ENCODE peak calls at places on chromosomes 11 and 22, in six cellular contexts. P, N, L, J, S and H are unnamed samples. For H3K9me3, the result is how much of the 10 kb centered on the place peaks cover.

GRCh38 chr11:82988936-82989627 is 82.6 kb downstream of the RAB30 start:
- DNase-seq in J (no peak), N (no peak), P (no peak), L (peak), S (no peak), H (no peak)

GRCh38 chr11:20754957-20755356 is 85.6 kb downstream of the NELL1 start:
- DNase-seq in L (peak), J (no peak), N (no peak), P (no peak), S (no peak), H (no peak)

GRCh38 chr11:102522332-102523207 is 8.0 kb downstream of the MMP7 start:
- DNase-seq in J (no peak), S (no peak), N (no peak), L (no peak), P (no peak), H (no peak)

GRCh38 chr11:104098555-104098954 is 62.1 kb downstream of the DDI1 start:
- DNase-seq in J (no peak), S (peak), L (no peak), N (no peak), P (no peak), H (no peak)

GRCh38 chr11:26420331-26420730 is 88.4 kb downstream of the ANO3 start:
- DNase-seq in S (no peak), N (no peak), J (no peak), P (no peak), L (peak), H (no peak)

GRCh38 chr11:93198221-93198650 is 445 bp upstream of the SLC36A4 start:
- DNase-seq in L (no peak), S (peak), N (no peak), P (no peak), J (no peak), H (no peak)

GRCh38 chr11:35717043-35717442 is 54.5 kb downstream of the TRIM44 start:
- DNase-seq in P (no peak), L (peak), N (no peak), J (no peak), S (no peak), H (no peak)

GRCh38 chr11:77351281-77351905 is 49.9 kb upstream of the GDPD4 start:
- DNase-seq in J (no peak), L (no peak), P (no peak), S (peak), N (no peak), H (no peak)

GRCh38 chr22:19164425-19164824 is 14.1 kb downstream of the SLC25A1 start:
- DNase-seq in P (no peak), S (no peak), N (no peak), L (no peak), J (no peak), H (no peak)

GRCh38 chr22:20946991-20947390 is 20.1 kb upstream of the AIFM3 start:
- DNase-seq in L (no peak), N (no peak), S (no peak), J (no peak), P (no peak), H (no peak)

GRCh38 chr11:47453365-47453764 is 4.4 kb upstream of the RAPSN start:
- DNase-seq in N (no peak), J (no peak), P (no peak), L (no peak), S (no peak), H (no peak)

GRCh38 chr11:3609416-3610265 is 32.2 kb downstream of the ART5 start:
- DNase-seq in L (peak), N (peak), J (peak), S (peak), P (no peak), H (no peak)

GRCh38 chr11:7511405-7511804 is 2.4 kb upstream of the PPFIBP2 start:
- DNase-seq in P (peak), L (no peak), S (peak), N (no peak), J (peak), H (no peak)

GRCh38 chr11:93936416-93936815 is 84.7 kb upstream of the HEPHL1 start:
- DNase-seq in L (no peak), P (no peak), J (no peak), N (no peak), S (no peak), H (no peak)

GRCh38 chr11:5291207-5291838 is 10.4 kb downstream of the OR51B4 start:
- DNase-seq in L (peak), P (no peak), J (no peak), N (no peak), S (peak), H (no peak)

GRCh38 chr11:79081441-79082124 is 359.2 kb downstream of the TENM4 start:
- DNase-seq in L (peak), N (no peak), P (no peak), J (no peak), S (no peak), H (no peak)

GRCh38 chr11:61149624-61150615 is 11.3 kb downstream of the VPS37C start:
- DNase-seq in S (peak), J (no peak), P (no peak), N (no peak), L (peak), H (no peak)

GRCh38 chr22:46262449-46263207 is 515 bp downstream of the PKDREJ start:
- DNase-seq in N (no peak), P (peak), L (peak), J (peak), S (peak), H (no peak)

GRCh38 chr22:46269564-46269963 is 1.8 kb downstream of the TTC38 start:
- DNase-seq in J (peak), P (no peak), N (no peak), L (no peak), S (no peak), H (no peak)

GRCh38 chr22:46263208-46263575 is at the start of gene PKDREJ:
- DNase-seq in J (no peak), P (no peak), N (no peak), L (no peak), S (no peak), H (no peak)

GRCh38 chr22:46272196-46272595 is 4.4 kb downstream of the TTC38 start:
- DNase-seq in J (peak), L (no peak), P (no peak), N (no peak), S (no peak), H (no peak)

DNA sequence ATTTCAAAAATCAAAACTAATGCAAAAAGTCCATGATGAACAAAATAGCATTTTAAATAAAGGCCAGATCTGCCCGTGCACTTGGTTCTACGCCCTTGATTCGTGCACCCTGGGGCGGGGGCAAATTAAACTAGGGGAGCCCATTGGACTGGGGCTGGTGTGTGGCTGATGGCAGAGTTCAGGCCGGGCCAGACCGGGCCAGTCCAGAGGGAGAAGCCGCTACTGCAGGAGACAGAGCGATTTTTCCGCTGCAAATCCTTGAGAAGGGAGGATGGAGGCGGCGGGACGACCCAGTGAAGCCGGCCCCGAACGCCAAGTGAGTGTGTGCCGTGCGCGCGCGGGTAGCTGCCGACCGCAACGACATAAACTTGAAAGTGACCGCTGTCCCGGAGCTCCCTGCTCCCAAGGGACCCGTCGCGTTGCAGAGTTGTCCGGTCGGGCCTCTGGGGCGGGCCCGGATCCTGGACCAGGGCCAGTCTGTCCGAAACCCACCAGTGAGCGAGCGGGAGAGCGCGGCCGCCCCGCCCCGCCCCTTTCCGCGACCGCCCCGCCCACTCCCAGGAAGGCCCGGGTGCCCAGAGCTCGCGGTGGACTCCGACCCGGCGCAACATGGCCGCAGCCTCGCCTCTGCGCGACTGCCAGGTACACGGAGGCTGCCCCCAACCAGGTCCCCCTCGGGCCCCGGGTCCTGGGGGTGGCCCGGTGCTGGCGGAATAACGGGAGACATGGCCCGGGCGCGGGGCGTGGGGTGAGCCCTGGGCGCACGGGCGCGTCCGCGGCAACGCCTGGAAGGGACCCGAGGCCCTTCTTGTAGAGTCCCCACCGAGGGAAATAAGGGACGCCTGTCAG is at the start of gene TTC38:
- DNase-seq in J (peak), N (peak), P (peak), L (peak), S (peak), H (peak)
- H3K27ac ChIP-seq in J (peak), N (peak), P (peak), L (no peak), S (no peak), H (no peak)

GRCh38 chr22:47549741-47550340 is 787.4 kb downstream of the TBC1D22A start:
- DNase-seq in S (no peak), N (no peak), J (no peak), L (no peak), P (peak), H (no peak)
- H3K9me3 ChIP-seq in S (under half), N (under half), J (under half), L (under half), P (under half), H (under half)

DNA sequence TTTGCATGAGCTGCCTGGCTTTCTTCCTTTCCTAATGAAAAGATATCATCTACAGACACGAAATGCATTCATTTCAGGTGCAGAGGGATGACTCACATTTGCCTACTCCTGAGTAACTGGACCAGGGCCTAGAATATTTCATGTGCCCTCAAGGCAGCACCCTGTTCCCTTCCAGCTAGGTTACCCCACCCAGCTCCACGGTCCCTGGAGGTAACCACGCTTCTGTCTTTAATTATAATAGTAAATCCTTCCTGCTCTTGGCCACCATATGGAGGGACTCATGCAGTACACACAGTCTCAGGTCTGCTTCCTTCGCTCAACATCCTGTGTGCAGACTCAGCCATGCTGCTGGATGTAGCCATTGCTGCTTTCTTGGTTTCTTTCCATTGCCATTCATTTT is 22.3 kb downstream of the DHCR7 start:
- DNase-seq in L (no peak), J (no peak), P (no peak), N (no peak), S (no peak), H (no peak)
- TF ChIP-seq CTCF in L (no peak), J (no peak), P (no peak), N (no peak), S (no peak), H (no peak)

GRCh38 chr11:12478743-12479142 is 101.4 kb downstream of the PARVA start:
- DNase-seq in L (no peak), S (peak), P (no peak), J (no peak), N (no peak), H (no peak)
- H3K27ac ChIP-seq in L (no peak), S (no peak), P (peak), J (no peak), N (no peak), H (no peak)

DNA sequence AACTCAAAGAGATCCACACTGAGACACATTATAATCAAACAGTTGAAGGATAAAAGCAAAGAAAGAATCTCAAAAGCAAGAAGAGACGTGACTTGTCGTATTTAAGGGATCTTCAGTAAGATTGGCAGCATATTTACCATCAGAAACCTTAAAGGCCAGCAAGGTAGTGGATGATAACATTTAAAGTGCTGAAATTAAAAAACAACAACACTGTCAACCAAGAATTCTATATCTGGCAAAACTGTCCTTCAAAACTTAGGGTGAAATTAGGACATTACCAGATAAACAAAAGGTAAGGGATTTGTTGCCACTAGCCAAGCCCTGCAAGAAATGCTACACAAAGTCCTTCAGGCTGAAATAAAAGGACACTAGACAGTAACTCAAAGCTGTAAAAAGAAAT is 11.0 kb upstream of the MUC5B start:
- DNase-seq in N (no peak), S (no peak), J (no peak), P (no peak), L (no peak), H (no peak)
- H3K9me3 ChIP-seq in N (under half), S (under half), J (under half), P (under half), L (under half), H (under half)

DNA sequence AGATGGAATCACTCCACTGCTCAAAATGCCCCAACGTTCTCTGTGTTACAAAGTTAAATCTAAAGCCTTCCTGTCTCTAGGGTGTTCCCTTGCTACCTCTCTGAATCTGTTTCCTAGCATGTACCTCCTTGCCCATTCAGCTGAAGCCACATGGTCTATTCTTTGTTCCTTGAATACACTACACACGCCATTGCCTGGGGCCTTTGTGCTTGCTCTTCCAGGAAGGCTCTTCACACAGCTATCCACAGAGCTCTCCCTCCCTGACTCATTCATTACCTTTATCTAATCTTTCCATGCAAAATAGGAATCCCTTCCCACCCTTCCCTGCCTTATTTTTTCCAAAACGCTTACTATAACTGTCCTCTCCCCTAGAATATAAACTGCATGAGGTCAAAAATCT is 65.0 kb downstream of the UBASH3B start:
- DNase-seq in N (peak), P (no peak), J (no peak), S (peak), L (peak), H (no peak)
- TF ChIP-seq CTCF in N (no peak), P (no peak), J (no peak), S (no peak), L (no peak), H (no peak)